ENCODE peak calls at places on chromosomes 4 and X, in four cellular contexts. B is HepG2, W is K562, X is GM12878. N is an unnamed sample.

GRCh38 chr4:68358988-68359387 is 9.1 kb upstream of the YTHDC1 start:
- DNase-seq in B (no peak), W (no peak), X (no peak), N (no peak)

GRCh38 chr4:33302298-33302697 is 2582.1 kb downstream of the PCDH7 start:
- DNase-seq in B (no peak), X (no peak), W (no peak), N (no peak)

GRCh38 chrX:104013158-104013557 is 350 bp downstream of the H2BW1 start:
- DNase-seq in B (no peak), W (no peak), X (no peak), N (no peak)

GRCh38 chr4:138562544-138562961 is 320.4 kb upstream of the SLC7A11 start:
- DNase-seq in W (no peak), X (peak; percentile 21), B (no peak), N (no peak)

GRCh38 chr4:135277980-135278315 is 1076.4 kb upstream of the PABPC4L start:
- DNase-seq in X (no peak), W (no peak), B (no peak), N (no peak)

GRCh38 chrX:8721536-8721935 is 10.4 kb downstream of the ANOS1 start:
- DNase-seq in X (no peak), W (no peak), B (no peak), N (no peak)

GRCh38 chr4:152458801-152459302 is 77.0 kb downstream of the FBXW7 start:
- DNase-seq in B (peak; percentile 10), X (peak; percentile 31), W (no peak), N (no peak)

GRCh38 chr4:151987606-151988005 is 226.8 kb upstream of the GATB start:
- DNase-seq in W (no peak), X (no peak), B (no peak), N (no peak)

GRCh38 chrX:9797961-9798360 is 11.7 kb downstream of the SHROOM2 start:
- DNase-seq in W (no peak), B (no peak), X (no peak), N (peak; percentile 12)

GRCh38 chr4:132297346-132297745 is 851.7 kb upstream of the PCDH10 start:
- DNase-seq in B (no peak), W (no peak), X (no peak), N (no peak)

GRCh38 chr4:8441499-8442091 is 1.0 kb downstream of the TRMT44 start:
- DNase-seq in W (no peak), B (no peak), X (no peak), N (no peak)

GRCh38 chr4:8110071-8110986 is 48.3 kb downstream of the ABLIM2 start:
- DNase-seq in B (peak; percentile 21), W (peak; percentile 52), X (no peak), N (peak; percentile 83)

GRCh38 chrX:141701081-141701480 is 2.5 kb upstream of the SPANXD start:
- DNase-seq in X (no peak), B (no peak), W (no peak), N (no peak)

GRCh38 chr4:3792813-3793212 is 26.6 kb downstream of the ADRA2C start:
- DNase-seq in W (peak; percentile 31), B (no peak), X (no peak), N (peak; percentile 92)

GRCh38 chr4:8157944-8158709 is 486 bp downstream of the ABLIM2 start:
- DNase-seq in B (no peak), W (no peak), X (no peak), N (peak; percentile 24)

GRCh38 chrX:78105944-78106650 is 2.0 kb downstream of the PGK1 start:
- DNase-seq in B (no peak), W (no peak), X (no peak), N (no peak)

GRCh38 chrX:97399400-97399799 is 515.7 kb downstream of the RPA4 start:
- DNase-seq in B (no peak), X (peak; percentile 44), W (no peak), N (no peak)

GRCh38 chr4:188439641-188440311 is 300.5 kb downstream of the TRIML1 start:
- DNase-seq in W (no peak), B (no peak), X (no peak), N (no peak)

GRCh38 chrX:81259714-81260395 is 58.0 kb downstream of the SH3BGRL start:
- DNase-seq in B (no peak), X (no peak), W (no peak), N (no peak)

GRCh38 chrX:2828404-2829065 is at the start of gene GYG2:
- DNase-seq in W (peak; percentile 36), X (no peak), B (peak; percentile 64), N (peak; percentile 67)

GRCh38 chr4:7630559-7631287 is 196.0 kb upstream of the PSAPL1 start:
- DNase-seq in B (peak; percentile 79), X (no peak), W (no peak), N (no peak)

GRCh38 chr4:100977274-100977673 is 370.1 kb downstream of the PPP3CA start:
- DNase-seq in B (no peak), X (no peak), W (no peak), N (no peak)

GRCh38 chr4:158875455-158875854 is 106.6 kb downstream of the FNIP2 start:
- DNase-seq in X (no peak), W (no peak), B (no peak), N (no peak)

GRCh38 chr4:99945718-99946345 is 586 bp downstream of the DNAJB14 start:
- DNase-seq in B (peak; percentile 44), W (peak; percentile 44), X (no peak), N (peak; percentile 60)

GRCh38 chrX:49991718-49992117 is 69.3 kb downstream of the CLCN5 start:
- DNase-seq in X (no peak), W (no peak), B (no peak), N (no peak)

GRCh38 chrX:446243-446642 is 59.5 kb upstream of the PPP2R3B start:
- DNase-seq in W (no peak), B (no peak), X (no peak), N (peak; percentile 73)

GRCh38 chr4:88897752-88898151 is 159.2 kb downstream of the FAM13A start:
- DNase-seq in X (no peak), W (no peak), B (no peak), N (no peak)

GRCh38 chr4:177246636-177247584 is 62.8 kb upstream of the NEIL3 start:
- DNase-seq in X (no peak), W (no peak), B (no peak), N (no peak)

GRCh38 chr4:187232796-187233195 is 509.1 kb upstream of the FAT1 start:
- DNase-seq in B (no peak), W (no peak), X (no peak), N (no peak)

DNA sequence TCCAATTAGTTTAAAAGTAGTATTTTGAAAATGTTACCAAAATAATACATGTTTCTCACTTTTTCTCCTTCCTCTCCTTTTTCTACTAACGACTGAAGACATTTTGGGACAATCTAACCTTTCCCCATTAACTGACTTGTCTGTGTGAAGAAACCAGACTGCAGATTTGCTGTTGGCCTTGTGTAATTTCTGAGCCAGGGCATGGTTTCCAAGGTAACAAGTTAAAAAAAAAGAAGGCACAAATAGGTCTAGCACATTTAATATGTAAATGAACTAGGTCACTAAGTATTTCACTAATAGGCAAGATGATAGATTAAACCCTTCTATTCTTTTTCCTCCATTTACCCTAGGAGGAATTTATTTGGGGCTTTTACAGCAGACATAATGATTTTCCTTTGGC is 72.2 kb downstream of the TSPAN5 start:
- DNase-seq in W (no peak), B (no peak), X (no peak), N (no peak)
- TF ChIP-seq CREM in W (no peak), B (no peak), X (no peak), N (no peak)

GRCh38 chr4:121551881-121552280 is 144.9 kb downstream of the ANXA5 start:
- DNase-seq in X (no peak), B (peak; percentile 14), W (no peak), N (no peak)
- TF ChIP-seq CREM in X (no peak), B (no peak), W (no peak), N (no peak)

GRCh38 chrX:136694491-136695087 is 46.6 kb downstream of the CD40LG start:
- DNase-seq in B (peak; percentile 10), W (peak; percentile 21), X (no peak), N (no peak)
- TF ChIP-seq CREM in B (no peak), W (no peak), X (no peak), N (no peak)

DNA sequence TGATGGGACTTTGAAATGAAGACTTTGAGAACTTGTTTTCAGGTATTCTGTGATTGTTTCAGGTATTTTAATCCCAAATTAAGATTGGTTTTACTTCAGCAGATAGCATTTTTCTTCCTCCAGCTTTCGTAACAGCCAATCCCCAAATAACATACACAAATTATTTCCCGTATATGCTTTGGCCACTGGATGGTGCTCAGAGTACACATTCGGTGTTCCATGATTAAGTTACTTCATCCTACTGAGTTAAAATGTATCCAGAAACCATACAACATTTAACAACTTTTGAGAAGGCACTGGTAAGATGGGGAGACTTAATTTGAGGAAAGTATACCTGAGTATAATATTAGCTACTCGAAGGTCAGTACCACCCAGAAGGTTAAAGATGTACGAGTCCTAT is 233.4 kb upstream of the FAM47A start:
- DNase-seq in W (no peak), X (no peak), B (no peak), N (peak; percentile 12)
- TF ChIP-seq CREM in W (no peak), X (no peak), B (no peak), N (no peak)

DNA sequence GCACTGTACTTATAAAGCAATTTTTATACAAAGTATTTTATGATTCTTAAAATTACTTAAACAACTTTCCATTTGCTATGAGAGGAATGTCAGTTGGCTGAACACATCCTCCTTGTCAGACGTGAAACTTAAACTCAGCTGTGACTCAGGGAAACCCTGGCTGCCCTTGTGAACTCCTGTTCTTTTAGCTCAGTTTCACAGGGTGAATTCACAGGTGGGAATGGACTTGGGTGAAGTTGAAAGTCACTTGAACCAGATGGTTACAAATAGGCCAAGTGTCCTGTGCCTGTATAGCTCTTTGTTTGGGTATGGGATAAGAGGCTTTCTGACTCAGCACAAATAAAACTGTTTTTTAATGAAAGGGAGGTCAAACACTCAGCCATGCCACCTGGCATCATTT is 67.4 kb upstream of the FAM47B start:
- DNase-seq in W (no peak), X (no peak), B (no peak), N (no peak)
- TF ChIP-seq CREM in W (no peak), X (no peak), B (no peak), N (no peak)

DNA sequence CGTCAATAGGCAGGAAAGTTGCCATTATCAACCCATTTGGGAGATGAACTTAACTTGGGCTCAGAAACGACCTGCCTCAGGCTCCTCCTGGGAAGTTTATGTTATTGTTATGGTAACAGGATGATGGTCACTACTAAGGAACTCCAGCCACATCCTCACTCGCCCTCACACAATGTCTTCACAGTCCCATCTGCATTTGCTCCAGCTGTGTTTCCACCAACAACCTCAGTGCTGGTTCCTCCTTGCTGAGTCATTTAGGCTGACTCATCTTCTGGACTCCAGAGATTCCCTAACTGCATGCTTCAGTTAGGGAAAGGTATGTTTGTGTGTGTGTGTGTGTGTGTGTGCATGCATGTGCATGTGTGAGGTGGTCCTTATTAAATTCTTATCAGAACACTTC is 293.4 kb upstream of the BOD1L1 start:
- DNase-seq in X (no peak), W (no peak), B (peak; percentile 16), N (no peak)
- TF ChIP-seq CREM in X (no peak), W (no peak), B (no peak), N (no peak)

DNA sequence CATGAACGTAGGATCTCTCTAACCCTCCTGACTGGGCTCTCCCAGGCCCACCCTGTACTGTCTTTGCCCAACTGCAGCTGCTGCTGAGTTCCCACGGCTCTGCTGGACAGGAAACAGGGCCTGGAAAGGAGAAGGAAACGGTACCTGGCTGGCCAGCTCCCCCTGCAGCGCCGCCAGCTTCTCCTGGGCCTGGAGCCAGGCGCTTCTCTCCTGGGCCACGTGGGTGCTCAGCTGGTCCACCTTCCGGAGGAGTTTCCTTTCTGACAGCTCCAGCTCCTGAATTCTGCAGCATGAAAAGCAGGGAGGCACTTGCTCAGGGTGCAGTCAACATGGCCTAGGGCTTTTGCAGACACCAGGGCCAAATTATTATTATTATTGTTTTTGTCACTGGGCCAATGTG is 6.5 kb downstream of the C4orf50 start:
- DNase-seq in B (no peak), W (no peak), X (no peak), N (no peak)
- TF ChIP-seq CREM in B (no peak), W (no peak), X (no peak), N (no peak)